ENCODE peak calls at places on chromosomes 4 and X, in seven cellular contexts. D, H, B, T, R, P and I are unnamed samples.
A peak's percentile ranks its signal among the peaks of the same experiment; 100 is the strongest.

GRCh38 chrX:13803116-13803515 is 13.8 kb downstream of the GPM6B start:
- DNase-seq in D (no peak), H (no peak), B (no peak), T (no peak), R (peak; percentile 7), P (no peak), I (no peak)

GRCh38 chr4:176492648-176493302 is 173.0 kb downstream of the SPCS3 start:
- DNase-seq in D (no peak), H (peak; percentile 28), B (peak; percentile 9), T (no peak), R (no peak), P (peak; percentile 53), I (no peak)

GRCh38 chr4:177047070-177047850 is 254.5 kb upstream of the VEGFC start:
- DNase-seq in D (peak; percentile 8), H (peak; percentile 78), B (peak; percentile 87), T (peak; percentile 41), R (peak; percentile 81), P (peak; percentile 49), I (peak; percentile 59)

GRCh38 chr4:90904018-90904417 is 776.8 kb downstream of the CCSER1 start:
- DNase-seq in D (no peak), H (no peak), B (no peak), T (no peak), R (no peak), P (no peak), I (no peak)

GRCh38 chrX:11724122-11725017 is 33.7 kb upstream of the MSL3 start:
- DNase-seq in D (peak; percentile 18), H (peak; percentile 44), B (peak; percentile 44), T (peak; percentile 33), R (peak; percentile 12), P (peak; percentile 14), I (peak; percentile 7)

GRCh38 chrX:49075347-49075746 is 1.5 kb upstream of the PRAF2 start:
- DNase-seq in D (no peak), H (no peak), B (no peak), T (no peak), R (no peak), P (no peak), I (no peak)

GRCh38 chr4:7753271-7753670 is 186.4 kb downstream of the AFAP1 start:
- DNase-seq in D (no peak), H (peak; percentile 77), B (no peak), T (no peak), R (no peak), P (peak; percentile 94), I (no peak)

GRCh38 chrX:14064632-14065432 is 35.1 kb upstream of the GEMIN8 start:
- DNase-seq in D (peak; percentile 55), H (peak; percentile 83), B (no peak), T (peak; percentile 67), R (no peak), P (peak; percentile 35), I (peak; percentile 13)

GRCh38 chr4:48490012-48490679 is at the start of gene ZAR1:
- DNase-seq in D (no peak), H (no peak), B (peak; percentile 20), T (no peak), R (peak; percentile 60), P (no peak), I (no peak)

GRCh38 chr4:105122334-105122733 is 24.3 kb upstream of the TET2 start:
- DNase-seq in D (no peak), H (peak; percentile 56), B (peak; percentile 14), T (no peak), R (peak; percentile 54), P (peak; percentile 11), I (no peak)

GRCh38 chr4:7421356-7422097 is 13.2 kb downstream of the PSAPL1 start:
- DNase-seq in D (no peak), H (no peak), B (no peak), T (no peak), R (no peak), P (no peak), I (no peak)

GRCh38 chrX:18426004-18426320 is 554 bp downstream of the CDKL5 start:
- DNase-seq in D (no peak), H (no peak), B (peak; percentile 16), T (no peak), R (no peak), P (no peak), I (no peak)

GRCh38 chr4:127446309-127446708 is 186.4 kb upstream of the INTU start:
- DNase-seq in D (no peak), H (no peak), B (peak; percentile 2), T (no peak), R (no peak), P (no peak), I (no peak)

GRCh38 chr4:1246901-1247810 is 1.8 kb downstream of the CTBP1 start:
- DNase-seq in D (no peak), H (no peak), B (peak; percentile 65), T (peak; percentile 53), R (peak; percentile 54), P (peak; percentile 8), I (no peak)

GRCh38 chr4:183504930-183505555 is at the start of gene ING2:
- DNase-seq in D (peak; percentile 54), H (no peak), B (peak; percentile 87), T (peak; percentile 80), R (peak; percentile 91), P (peak; percentile 49), I (peak; percentile 21)

GRCh38 chrX:145773006-145773405 is 44.6 kb upstream of the SLITRK2 start:
- DNase-seq in D (no peak), H (no peak), B (no peak), T (no peak), R (no peak), P (no peak), I (no peak)

GRCh38 chrX:2819345-2820130 is 9.2 kb upstream of the GYG2 start:
- DNase-seq in D (peak; percentile 67), H (peak; percentile 64), B (peak; percentile 57), T (peak; percentile 35), R (no peak), P (peak; percentile 12), I (no peak)

GRCh38 chrX:17809984-17810383 is 51.1 kb downstream of the RAI2 start:
- DNase-seq in D (no peak), H (no peak), B (no peak), T (no peak), R (no peak), P (no peak), I (no peak)

GRCh38 chrX:4253092-4253491 is 539.6 kb upstream of the PRKX start:
- DNase-seq in D (no peak), H (no peak), B (no peak), T (no peak), R (no peak), P (no peak), I (no peak)

GRCh38 chr4:169399976-169400767 is 129.4 kb upstream of the SH3RF1 start:
- DNase-seq in D (no peak), H (no peak), B (peak; percentile 12), T (no peak), R (no peak), P (peak; percentile 57), I (no peak)

GRCh38 chrX:140177821-140178220 is 212.5 kb upstream of the CXorf66 start:
- DNase-seq in D (no peak), H (no peak), B (no peak), T (no peak), R (peak; percentile 48), P (no peak), I (no peak)

GRCh38 chr4:137156054-137156453 is 376.2 kb downstream of the PCDH18 start:
- DNase-seq in D (no peak), H (peak; percentile 14), B (peak; percentile 91), T (no peak), R (no peak), P (peak; percentile 1), I (no peak)

GRCh38 chr4:89410687-89411086 is 103.1 kb upstream of the GPRIN3 start:
- DNase-seq in D (no peak), H (no peak), B (peak; percentile 77), T (no peak), R (peak; percentile 25), P (peak; percentile 21), I (no peak)

GRCh38 chr4:101018836-101019235 is 328.5 kb downstream of the PPP3CA start:
- DNase-seq in D (no peak), H (no peak), B (no peak), T (no peak), R (no peak), P (no peak), I (no peak)

GRCh38 chr4:14868426-14868825 is 133.9 kb upstream of the CPEB2 start:
- DNase-seq in D (no peak), H (no peak), B (no peak), T (no peak), R (no peak), P (no peak), I (no peak)

GRCh38 chr4:155161357-155161756 is 47.1 kb upstream of the NPY2R start:
- DNase-seq in D (no peak), H (no peak), B (no peak), T (no peak), R (no peak), P (no peak), I (no peak)

DNA sequence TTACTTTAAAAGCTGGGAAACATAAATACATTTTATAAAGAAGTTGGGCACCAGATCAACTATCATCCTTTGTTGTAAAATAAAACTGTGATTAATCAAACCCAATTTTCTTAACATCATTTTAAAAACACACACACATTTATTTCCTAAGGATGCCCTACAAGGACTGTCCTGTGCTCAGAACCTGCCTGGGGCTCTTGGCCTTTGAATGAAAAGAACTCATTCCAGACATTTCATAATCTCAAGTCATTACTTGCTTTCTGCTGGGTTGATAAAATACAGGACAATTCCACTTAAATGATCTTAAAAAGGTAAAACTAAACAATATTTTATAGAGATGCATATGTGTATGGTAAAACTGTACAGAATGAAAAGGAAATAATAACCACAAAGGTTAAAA is 2.8 kb downstream of the SH3D19 start:
- DNase-seq in D (no peak), H (no peak), B (peak; percentile 50), T (no peak), R (no peak), P (no peak), I (no peak)
- H3K4me2 ChIP-seq in D (peak overlapping the region; percentile 79), H (peak overlapping the region; percentile 92), B (no peak overlapping the region), T (no peak overlapping the region), R (peak overlapping the region; percentile 91), P (peak overlapping the region; percentile 93), I (peak overlapping the region; percentile 85)

DNA sequence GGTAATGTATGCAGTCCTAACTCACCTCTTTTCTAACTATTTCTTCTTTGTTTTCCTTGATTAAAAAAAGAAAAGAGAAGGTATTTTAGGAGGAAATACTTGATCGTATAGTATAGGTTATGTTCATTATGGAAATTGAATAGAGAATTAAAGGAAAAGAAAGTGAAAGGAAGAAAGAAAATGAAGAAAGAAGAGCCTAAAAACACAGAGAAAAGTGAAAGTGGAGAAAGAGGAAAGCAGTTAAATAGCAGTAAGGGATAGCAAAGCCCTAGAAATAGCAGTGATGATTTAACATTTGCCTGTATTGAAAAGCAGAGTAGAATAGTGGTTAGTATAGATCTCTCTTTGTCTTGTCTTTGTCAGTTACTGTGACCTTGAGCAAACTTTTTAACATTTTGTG is 37.0 kb downstream of the MRPL1 start:
- DNase-seq in D (no peak), H (no peak), B (no peak), T (no peak), R (no peak), P (no peak), I (no peak)
- H3K4me2 ChIP-seq in D (no peak overlapping the region), H (no peak overlapping the region), B (no peak overlapping the region), T (no peak overlapping the region), R (no peak overlapping the region), P (no peak overlapping the region), I (no peak overlapping the region)

GRCh38 chr4:46388860-46389259 is 1.1 kb downstream of the GABRA2 start:
- DNase-seq in D (no peak), H (no peak), B (no peak), T (no peak), R (no peak), P (no peak), I (no peak)
- H3K4me2 ChIP-seq in D (peak overlapping the region; percentile 63), H (no peak overlapping the region), B (no peak overlapping the region), T (no peak overlapping the region), R (peak overlapping the region; percentile 80), P (peak overlapping the region; percentile 76), I (no peak overlapping the region)

GRCh38 chr4:47032405-47033106 is 1.2 kb downstream of the GABRB1 start:
- DNase-seq in D (peak; percentile 4), H (no peak), B (peak; percentile 39), T (no peak), R (peak; percentile 88), P (peak; percentile 14), I (no peak)
- H3K4me2 ChIP-seq in D (peak overlapping the region; percentile 75), H (no peak overlapping the region), B (peak overlapping the region; percentile 51), T (no peak overlapping the region), R (peak overlapping the region; percentile 100), P (peak overlapping the region; percentile 97), I (no peak overlapping the region)